ENCODE peak calls at places on chromosomes 16 and 17, in six cellular contexts. P, O, Z, R, F and C are unnamed samples.

GRCh38 chr16:4330277-4330882 is 14.5 kb downstream of the GLIS2 start:
- DNase-seq in Z (peak), R (peak), O (peak), F (peak), P (peak), C (peak)

GRCh38 chr17:81927145-81927652 is 336 bp downstream of the MAFG start:
- DNase-seq in F (no peak), O (no peak), R (no peak), Z (no peak), P (no peak), C (no peak)

GRCh38 chr16:85491798-85492616 is 121.1 kb upstream of the GSE1 start:
- DNase-seq in R (no peak), P (no peak), O (peak), Z (peak), F (peak), C (no peak)

GRCh38 chr17:181213-182163 is at the start of gene DOC2B:
- DNase-seq in P (peak), R (no peak), F (peak), O (peak), Z (no peak), C (peak)

GRCh38 chr17:79065105-79065670 is 9.4 kb upstream of the ENGASE start:
- DNase-seq in R (peak), O (peak), Z (peak), P (peak), F (peak), C (peak)

GRCh38 chr16:85556456-85557082 is 56.6 kb upstream of the GSE1 start:
- DNase-seq in O (peak), P (peak), Z (peak), R (peak), F (no peak), C (peak)

GRCh38 chr17:44636562-44636961 is 19.7 kb upstream of the MEIOC start:
- DNase-seq in R (peak), F (peak), Z (peak), O (no peak), P (no peak), C (peak)

GRCh38 chr17:61453563-61453962 is 1.3 kb downstream of the TBX4 start:
- DNase-seq in O (no peak), R (no peak), Z (no peak), P (no peak), F (peak), C (no peak)

GRCh38 chr17:9541718-9542117 is 33.9 kb downstream of the STX8 start:
- DNase-seq in Z (no peak), R (no peak), O (no peak), F (no peak), P (no peak), C (no peak)

GRCh38 chr16:81815429-81815766 is 36.3 kb downstream of the PLCG2 start:
- DNase-seq in O (no peak), R (no peak), Z (no peak), P (no peak), F (no peak), C (no peak)

GRCh38 chr16:3745751-3746355 is 28.5 kb upstream of the TRAP1 start:
- DNase-seq in R (no peak), F (peak), P (no peak), O (no peak), Z (no peak), C (no peak)

GRCh38 chr16:55465077-55465896 is 13.7 kb upstream of the MMP2 start:
- DNase-seq in F (peak), P (peak), R (peak), O (peak), Z (peak), C (peak)

GRCh38 chr16:66304151-66304550 is 62.3 kb upstream of the CDH5 start:
- DNase-seq in F (peak), Z (no peak), O (no peak), P (no peak), R (no peak), C (no peak)

GRCh38 chr16:23013484-23013883 is 135.8 kb downstream of the USP31 start:
- DNase-seq in R (no peak), F (no peak), Z (peak), O (no peak), P (no peak), C (no peak)

GRCh38 chr17:17505610-17506171 is 9.5 kb upstream of the RASD1 start:
- DNase-seq in P (no peak), O (peak), R (no peak), Z (no peak), F (no peak), C (no peak)

GRCh38 chr16:82715833-82716232 is 89.1 kb downstream of the CDH13 start:
- DNase-seq in O (peak), P (no peak), R (no peak), Z (no peak), F (peak), C (no peak)

GRCh38 chr17:78568494-78569115 is 8.6 kb downstream of the DNAH17 start:
- DNase-seq in F (peak), P (no peak), R (no peak), Z (no peak), O (no peak), C (no peak)

GRCh38 chr17:74923538-74924249 is 379 bp upstream of the OTOP2 start:
- DNase-seq in R (peak), Z (peak), O (peak), P (peak), F (peak), C (peak)

GRCh38 chr17:15479697-15480096 is 12.3 kb upstream of the CDRT4 start:
- DNase-seq in O (no peak), P (no peak), F (peak), Z (peak), R (no peak), C (peak)

GRCh38 chr16:51151435-51151950 is 423 bp upstream of the SALL1 start:
- DNase-seq in R (peak), Z (no peak), O (peak), P (no peak), F (peak), C (no peak)

GRCh38 chr16:15490123-15490711 is 55.8 kb downstream of the BMERB1 start:
- DNase-seq in R (no peak), O (no peak), P (no peak), F (no peak), Z (no peak), C (no peak)

GRCh38 chr17:74466111-74466784 is at the start of gene CD300A:
- DNase-seq in Z (no peak), F (no peak), O (no peak), R (no peak), P (peak), C (no peak)

GRCh38 chr17:66373944-66374817 is 71.8 kb downstream of the PRKCA start:
- DNase-seq in P (peak), O (peak), Z (peak), F (no peak), R (peak), C (no peak)

GRCh38 chr17:79537061-79537460 is 73.8 kb downstream of the RBFOX3 start:
- DNase-seq in R (no peak), F (no peak), Z (no peak), P (no peak), O (no peak), C (no peak)

GRCh38 chr16:85461814-85462404 is 151.2 kb upstream of the GSE1 start:
- DNase-seq in R (peak), F (peak), O (no peak), P (no peak), Z (no peak), C (no peak)

GRCh38 chr16:21599994-21600773 is 807 bp downstream of the METTL9 start:
- DNase-seq in P (peak), R (peak), Z (peak), F (peak), O (no peak), C (peak)

GRCh38 chr17:35742896-35743477 is 10.1 kb downstream of the GAS2L2 start:
- DNase-seq in O (peak), R (no peak), P (no peak), Z (no peak), F (no peak), C (no peak)

GRCh38 chr16:48903054-48903453 is 293.1 kb upstream of the N4BP1 start:
- DNase-seq in Z (no peak), O (no peak), P (no peak), F (no peak), R (no peak), C (no peak)

GRCh38 chr17:49210158-49211029 is at the start of the genes ABI3 and GNGT2:
- DNase-seq in P (peak), F (peak), O (peak), Z (no peak), R (no peak), C (no peak)

GRCh38 chr16:12547608-12547922 is 256.1 kb downstream of the CPPED1 start:
- DNase-seq in R (no peak), P (no peak), F (no peak), Z (no peak), O (no peak), C (no peak)

GRCh38 chr17:57424777-57425188 is 168.5 kb downstream of the MSI2 start:
- DNase-seq in P (no peak), R (no peak), F (no peak), O (no peak), Z (peak), C (peak)

GRCh38 chr17:42525221-42525620 is 10.8 kb upstream of the NAGLU start:
- DNase-seq in P (no peak), R (no peak), Z (no peak), F (peak), O (no peak), C (no peak)

GRCh38 chr16:67659675-67660563 is at the start of gene ACD:
- DNase-seq in Z (peak), F (peak), O (peak), R (peak), P (peak), C (peak)

GRCh38 chr17:4919511-4920047 is 12.5 kb upstream of the GP1BA start:
- DNase-seq in R (no peak), Z (no peak), O (no peak), P (no peak), F (no peak), C (no peak)

GRCh38 chr16:50791522-50791921 is 49.6 kb downstream of the CYLD start:
- DNase-seq in R (no peak), F (no peak), Z (no peak), P (no peak), O (no peak), C (no peak)